ENCODE peak calls at places on chromosomes 13 and 19, in four cellular contexts. D is fibroblast of the aortic adventitia, I is stomach, A is left ventricle myocardium inferior. M is an unnamed sample.

GRCh38 chr13:27309967-27310598 is 39.5 kb downstream of the RASL11A start:
- DNase-seq in A (no peak), D (peak), I (no peak), M (peak)

GRCh38 chr19:53771133-53771532 is 53.0 kb downstream of the NLRP12 start:
- DNase-seq in D (no peak), A (no peak), I (no peak), M (no peak)

GRCh38 chr19:23392706-23393105 is 2.6 kb downstream of the ZNF91 start:
- DNase-seq in A (no peak), D (no peak), I (no peak), M (no peak)

GRCh38 chr19:33389574-33390119 is 16.1 kb downstream of the CEBPG start:
- DNase-seq in I (no peak), D (no peak), A (peak), M (no peak)

GRCh38 chr19:6556480-6556879 is 25.7 kb downstream of the TNFSF9 start:
- DNase-seq in I (no peak), A (no peak), D (peak), M (peak)

GRCh38 chr13:78762825-78763224 is 103.9 kb upstream of the OBI1 start:
- DNase-seq in A (no peak), I (no peak), D (no peak), M (no peak)

GRCh38 chr13:42696191-42696590 is 85.2 kb upstream of the FAM216B start:
- DNase-seq in A (no peak), D (peak), I (no peak), M (peak)

GRCh38 chr13:71412231-71412630 is 454.8 kb downstream of the DACH1 start:
- DNase-seq in A (no peak), D (no peak), I (no peak), M (no peak)

GRCh38 chr19:14459703-14460102 is 15.5 kb downstream of the PTGER1 start:
- DNase-seq in A (no peak), I (no peak), D (no peak), M (no peak)

GRCh38 chr19:5738423-5738822 is 18.0 kb downstream of the CATSPERD start:
- DNase-seq in A (no peak), I (no peak), D (no peak), M (peak)

GRCh38 chr13:111177803-111178389 is 62.8 kb downstream of the ARHGEF7 start:
- DNase-seq in A (no peak), D (peak), I (no peak), M (peak)

GRCh38 chr13:48370815-48371214 is 42.1 kb downstream of the LPAR6 start:
- DNase-seq in D (no peak), I (no peak), A (no peak), M (no peak)

GRCh38 chr13:94481966-94482365 is 2.5 kb upstream of the DCT start:
- DNase-seq in I (no peak), A (peak), D (peak), M (peak)

GRCh38 chr13:25232937-25233515 is 54.3 kb downstream of the MTMR6 start:
- DNase-seq in A (no peak), D (peak), I (no peak), M (peak)

GRCh38 chr13:73938375-73939070 is 195.7 kb downstream of the KLF12 start:
- DNase-seq in I (no peak), D (peak), A (no peak), M (peak)

GRCh38 chr13:59734393-59734792 is 429.3 kb downstream of the DIAPH3 start:
- DNase-seq in A (no peak), I (no peak), D (no peak), M (no peak)

GRCh38 chr19:55088543-55089265 is 13.0 kb downstream of the EPS8L1 start:
- DNase-seq in D (peak), I (peak), A (peak), M (peak)

GRCh38 chr13:54750521-54750920 is 1721.9 kb downstream of the OLFM4 start:
- DNase-seq in D (no peak), I (no peak), A (no peak), M (no peak)

GRCh38 chr19:20077791-20078463 is at the start of gene ZNF90:
- DNase-seq in A (peak), I (peak), D (peak), M (peak)

GRCh38 chr13:28557725-28558124 is 62.8 kb upstream of the FLT1 start:
- DNase-seq in I (no peak), D (no peak), A (no peak), M (no peak)

GRCh38 chr13:101626925-101627555 is 174.6 kb downstream of the ITGBL1 start:
- DNase-seq in I (no peak), D (peak), A (no peak), M (no peak)

GRCh38 chr19:9673912-9674668 is 810 bp downstream of the ZNF562 start:
- DNase-seq in D (peak), I (no peak), A (no peak), M (peak)

GRCh38 chr13:36067619-36068456 is 63.3 kb downstream of the DCLK1 start:
- DNase-seq in I (no peak), A (no peak), D (peak), M (no peak)

GRCh38 chr19:39514840-39515550 is at the start of gene SELENOV:
- DNase-seq in I (no peak), D (no peak), A (no peak), M (no peak)

GRCh38 chr19:40424637-40425449 is 949 bp downstream of the SERTAD1 start:
- DNase-seq in A (no peak), I (no peak), D (peak), M (peak)

DNA sequence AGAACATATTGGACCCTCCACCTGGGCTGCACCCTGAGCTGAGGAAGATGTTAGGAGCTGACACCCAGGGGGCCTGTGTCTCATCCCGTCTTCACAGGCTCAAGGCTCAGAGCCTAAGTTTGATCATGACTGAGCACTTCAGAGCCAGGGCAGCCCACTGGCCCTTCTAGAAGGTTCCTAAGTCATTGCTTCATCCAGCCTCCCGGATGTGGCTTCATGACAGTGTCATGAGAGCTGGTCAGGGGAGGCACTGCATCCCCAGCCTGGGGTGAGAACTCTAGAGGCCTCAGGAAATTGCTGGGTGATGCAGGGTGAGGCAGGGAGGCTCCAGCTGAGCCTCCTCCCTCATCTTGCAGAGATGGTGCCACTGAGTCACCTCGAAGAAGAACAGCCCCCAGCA is 24.9 kb upstream of the PIK3R2 start:
- DNase-seq in D (no peak), I (no peak), A (no peak), M (no peak)
- TF ChIP-seq CTCF in D (no peak), I (no peak), A (no peak), M (no peak)

DNA sequence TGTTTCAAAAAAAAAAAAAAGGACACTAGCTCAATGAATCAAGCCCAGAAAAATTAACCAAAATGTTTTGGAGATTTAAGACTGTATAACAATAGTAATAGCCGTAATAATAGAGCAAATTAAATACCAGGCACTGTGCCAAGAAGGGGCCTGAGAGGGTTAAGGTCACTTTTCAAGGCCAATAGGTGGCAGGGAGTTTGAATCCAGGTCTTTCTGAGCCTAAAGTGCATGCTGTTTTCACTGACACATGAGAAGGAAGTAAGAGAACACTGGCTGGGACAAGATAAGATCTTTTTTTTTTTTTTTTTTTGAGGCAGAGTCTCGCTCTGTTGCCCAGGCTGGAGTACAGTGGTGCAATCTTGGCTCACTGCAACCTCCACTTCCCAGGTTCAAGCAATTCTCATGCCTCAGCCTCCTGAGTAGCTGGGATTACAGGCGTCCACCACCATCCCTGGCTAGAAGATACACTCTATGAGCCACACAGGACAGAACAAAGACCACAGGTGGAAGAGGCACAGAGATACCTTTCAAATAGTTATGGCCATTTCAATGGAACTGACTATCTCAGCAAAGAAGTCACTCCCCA is 7.7 kb downstream of the FFAR2 start:
- DNase-seq in I (no peak), A (no peak), D (no peak), M (no peak)
- H3K4me3 ChIP-seq in I (no peak), A (no peak), D (no peak), M (no peak)

DNA sequence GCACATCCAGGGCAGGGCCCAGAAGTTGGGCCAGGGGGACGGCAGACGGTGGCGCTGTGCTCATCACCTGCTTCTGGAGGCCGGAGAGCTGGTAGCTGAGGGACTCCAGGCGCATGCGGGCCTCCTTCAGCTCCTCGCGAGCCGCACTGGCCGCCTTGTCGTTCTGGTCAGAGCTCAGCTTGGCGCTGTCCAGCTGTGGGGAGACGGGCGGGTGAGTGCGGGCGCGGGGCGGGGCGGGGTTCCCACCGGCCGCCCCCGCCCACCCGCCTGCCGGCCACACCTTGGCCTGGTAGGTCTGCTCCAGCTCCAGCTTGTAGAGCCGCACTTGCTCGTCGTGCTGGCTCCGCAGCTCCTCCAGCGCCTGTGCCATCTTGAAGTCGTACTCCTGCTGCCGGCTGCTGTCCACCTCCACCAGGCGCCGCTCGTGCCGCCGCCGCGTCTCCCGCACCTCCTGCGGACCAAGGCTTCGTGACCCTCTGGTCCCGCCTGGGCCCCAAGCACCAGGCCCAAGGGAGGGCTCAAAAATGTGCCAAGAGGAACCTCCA is 7.4 kb upstream of the TIMM13 start:
- DNase-seq in D (no peak), A (no peak), I (no peak), M (no peak)
- TF ChIP-seq CTCF in D (no peak), A (no peak), I (no peak), M (no peak)

GRCh38 chr13:98839826-98840769 is 87.6 kb upstream of the SLC15A1 start:
- DNase-seq in I (peak), A (peak), D (peak), M (peak)
- H3K4me3 ChIP-seq in I (no peak), A (no peak), D (no peak), M (no peak)

DNA sequence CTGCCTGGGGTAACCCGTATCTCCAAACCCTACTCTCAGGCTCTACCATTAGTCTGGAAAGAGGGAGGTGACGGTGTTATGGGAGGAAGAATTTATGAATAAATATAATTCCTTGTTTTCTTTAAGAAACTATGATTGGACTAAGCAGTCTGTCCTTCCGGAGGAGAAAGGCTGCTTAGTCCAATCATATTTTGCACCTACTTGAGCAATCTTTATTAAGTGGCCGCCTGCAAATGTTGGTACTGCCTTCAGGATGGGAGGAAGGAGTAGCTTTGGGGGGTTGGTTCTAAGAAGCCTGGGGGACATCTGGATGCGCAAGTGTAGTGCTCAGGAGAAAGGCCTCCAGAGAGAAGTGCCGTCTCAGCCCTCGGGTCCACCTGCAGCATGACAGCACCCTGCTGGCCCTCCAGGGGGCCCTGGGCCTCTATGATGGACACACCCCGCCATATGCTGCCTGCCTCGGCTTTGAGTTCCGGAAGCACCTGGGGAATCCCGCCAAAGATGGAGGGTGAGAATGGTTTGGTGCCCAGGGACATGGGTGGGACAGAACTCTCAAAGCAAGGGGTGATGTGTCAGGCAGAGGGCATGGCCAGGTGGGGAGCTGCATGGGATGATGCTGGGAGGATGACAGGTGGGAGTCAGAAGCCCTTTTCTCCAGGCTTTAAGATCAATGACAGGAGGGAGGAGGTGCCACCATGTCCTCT is 4.0 kb downstream of the ACP4 start:
- DNase-seq in A (no peak), D (no peak), I (no peak), M (no peak)
- TF ChIP-seq CTCF in A (no peak), D (no peak), I (no peak), M (peak)

DNA sequence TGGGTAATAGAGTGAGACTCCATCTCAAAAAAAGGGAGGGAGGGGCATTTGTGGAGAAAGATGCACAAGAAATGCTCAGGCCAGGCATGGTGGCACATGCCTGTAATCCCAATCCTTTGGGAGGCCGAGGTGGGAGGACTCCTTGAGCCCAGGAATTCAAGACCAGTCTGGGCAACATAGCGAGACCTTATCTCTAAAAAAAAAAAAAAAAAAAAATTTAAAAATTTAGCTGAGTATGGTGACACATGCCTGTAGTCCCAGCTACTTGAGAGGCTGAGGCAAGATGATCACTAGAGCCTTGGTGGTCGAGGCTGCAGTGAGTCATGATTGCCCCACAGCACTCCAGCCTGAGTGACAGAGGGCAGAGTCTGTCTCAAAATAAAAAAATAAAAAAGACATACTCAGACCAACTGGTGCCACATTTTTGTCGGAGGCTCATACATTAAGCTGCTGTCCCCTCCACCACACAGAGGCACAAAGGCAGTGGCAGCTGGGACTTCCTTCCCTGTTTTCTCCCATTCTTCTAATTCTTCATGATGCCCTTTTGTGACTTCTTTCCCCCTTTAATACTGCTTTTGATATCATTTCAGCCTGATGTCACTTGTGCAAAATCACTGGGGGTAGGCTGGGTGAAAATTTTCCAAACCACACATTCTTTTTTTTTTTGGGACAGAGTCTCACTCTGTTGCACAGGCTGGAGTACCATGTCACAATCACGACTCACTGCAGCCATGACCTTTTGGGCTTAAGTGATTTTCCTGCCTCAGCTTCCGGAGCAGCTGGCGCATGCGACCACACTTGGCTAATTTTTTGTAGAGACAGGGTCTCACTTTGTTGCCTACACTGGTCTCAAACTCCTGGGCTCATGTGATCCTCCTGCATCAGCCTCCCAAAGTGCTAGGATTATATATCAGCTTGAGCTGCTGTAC is 26.8 kb upstream of the CXCL17 start:
- DNase-seq in I (no peak), D (no peak), A (no peak), M (no peak)
- H3K4me3 ChIP-seq in I (no peak), D (no peak), A (no peak), M (no peak)